ENCODE peak calls at places on chromosomes 13 and 19, in five cellular contexts. One of them, this sample, is unnamed. For H3K4me1, the result is how much of the 10 kb centered on the place peaks cover.

GRCh38 chr13:113647351-113648217 is 10.4 kb downstream of the ATP4B start:
- DNase-seq in uterus: peak
- DNase-seq in breast epithelium: peak
- DNase-seq in body of pancreas: peak
- DNase-seq in heart left ventricle: peak
- DNase-seq in this sample: peak

GRCh38 chr19:1259206-1259872 is 9.8 kb upstream of the CIRBP start:
- DNase-seq in uterus: peak
- DNase-seq in breast epithelium: no peak
- DNase-seq in body of pancreas: peak
- DNase-seq in heart left ventricle: peak
- DNase-seq in this sample: peak

GRCh38 chr19:5698635-5699422 is 8.7 kb downstream of the RPL36 start:
- DNase-seq in uterus: no peak
- DNase-seq in breast epithelium: no peak
- DNase-seq in body of pancreas: no peak
- DNase-seq in heart left ventricle: no peak
- DNase-seq in this sample: no peak

GRCh38 chr13:64154514-64154913 is 2738.9 kb upstream of the PCDH20 start:
- DNase-seq in uterus: no peak
- DNase-seq in breast epithelium: no peak
- DNase-seq in body of pancreas: no peak
- DNase-seq in heart left ventricle: no peak
- DNase-seq in this sample: no peak

GRCh38 chr13:110546933-110547332 is 14.6 kb downstream of the RAB20 start:
- DNase-seq in uterus: peak
- DNase-seq in breast epithelium: peak
- DNase-seq in body of pancreas: peak
- DNase-seq in heart left ventricle: peak
- DNase-seq in this sample: peak

GRCh38 chr13:37617162-37617561 is 18.6 kb upstream of the POSTN start:
- DNase-seq in uterus: no peak
- DNase-seq in breast epithelium: no peak
- DNase-seq in body of pancreas: no peak
- DNase-seq in heart left ventricle: no peak
- DNase-seq in this sample: no peak

GRCh38 chr19:2982983-2983350 is 5.6 kb downstream of the TLE6 start:
- DNase-seq in uterus: peak
- DNase-seq in breast epithelium: peak
- DNase-seq in body of pancreas: peak
- DNase-seq in heart left ventricle: peak
- DNase-seq in this sample: peak

GRCh38 chr19:33507021-33507956 is 14.3 kb downstream of the PEPD start:
- DNase-seq in uterus: no peak
- DNase-seq in breast epithelium: no peak
- DNase-seq in body of pancreas: no peak
- DNase-seq in heart left ventricle: no peak
- DNase-seq in this sample: no peak

GRCh38 chr19:2016041-2016807 is 710 bp upstream of the BTBD2 start:
- DNase-seq in uterus: peak
- DNase-seq in breast epithelium: peak
- DNase-seq in body of pancreas: peak
- DNase-seq in heart left ventricle: peak
- DNase-seq in this sample: peak

GRCh38 chr13:90933097-90933826 is 414.2 kb upstream of the MIR17HG start:
- DNase-seq in uterus: no peak
- DNase-seq in breast epithelium: no peak
- DNase-seq in body of pancreas: no peak
- DNase-seq in heart left ventricle: no peak
- DNase-seq in this sample: no peak

GRCh38 chr13:102869948-102870676 is 24.3 kb downstream of the ERCC5 start:
- DNase-seq in uterus: no peak
- DNase-seq in breast epithelium: no peak
- DNase-seq in body of pancreas: no peak
- DNase-seq in heart left ventricle: no peak
- DNase-seq in this sample: no peak

GRCh38 chr19:2477732-2478191 is 1.8 kb downstream of the GADD45B start:
- DNase-seq in uterus: peak
- DNase-seq in breast epithelium: no peak
- DNase-seq in body of pancreas: no peak
- DNase-seq in heart left ventricle: no peak
- DNase-seq in this sample: peak

GRCh38 chr13:72537400-72537780 is 190.0 kb downstream of the MZT1 start:
- DNase-seq in uterus: no peak
- DNase-seq in breast epithelium: no peak
- DNase-seq in body of pancreas: no peak
- DNase-seq in heart left ventricle: no peak
- DNase-seq in this sample: peak

GRCh38 chr19:46369817-46370216 is 22.9 kb downstream of the PPP5C start:
- DNase-seq in uterus: no peak
- DNase-seq in breast epithelium: no peak
- DNase-seq in body of pancreas: no peak
- DNase-seq in heart left ventricle: no peak
- DNase-seq in this sample: no peak

GRCh38 chr13:30052127-30052526 is 201.7 kb upstream of the UBL3 start:
- DNase-seq in uterus: no peak
- DNase-seq in breast epithelium: no peak
- DNase-seq in body of pancreas: no peak
- DNase-seq in heart left ventricle: no peak
- DNase-seq in this sample: no peak

GRCh38 chr13:108176685-108177274 is 38.6 kb downstream of the LIG4 start:
- DNase-seq in uterus: no peak
- DNase-seq in breast epithelium: no peak
- DNase-seq in body of pancreas: peak
- DNase-seq in heart left ventricle: no peak
- DNase-seq in this sample: peak

GRCh38 chr19:44820648-44821609 is 12.0 kb downstream of the BCAM start:
- DNase-seq in uterus: peak
- DNase-seq in breast epithelium: no peak
- DNase-seq in body of pancreas: peak
- DNase-seq in heart left ventricle: peak
- DNase-seq in this sample: peak

GRCh38 chr13:59743195-59743594 is 420.5 kb downstream of the DIAPH3 start:
- DNase-seq in uterus: no peak
- DNase-seq in breast epithelium: no peak
- DNase-seq in body of pancreas: no peak
- DNase-seq in heart left ventricle: no peak
- DNase-seq in this sample: no peak

DNA sequence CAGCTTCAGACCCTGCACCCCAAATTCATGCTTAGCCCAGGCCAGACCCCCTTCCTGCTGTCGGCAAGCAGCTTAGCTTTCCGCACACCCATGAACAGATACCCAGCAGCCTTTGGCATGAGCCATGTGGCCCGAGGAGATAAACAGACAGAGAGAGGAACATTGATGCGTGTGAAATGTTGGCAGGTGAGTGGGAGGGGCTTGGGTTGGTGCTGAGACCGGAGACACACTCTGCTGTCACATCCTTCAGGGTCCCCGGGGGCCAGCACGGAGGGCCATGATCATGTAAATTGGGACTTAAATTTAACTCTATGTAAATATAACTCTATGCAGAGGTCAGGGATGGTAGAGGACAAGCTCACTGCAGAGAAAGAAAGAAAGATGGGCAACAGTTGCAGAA is 1.5 kb downstream of the CD22 start:
- DNase-seq in uterus: no peak
- DNase-seq in breast epithelium: no peak
- DNase-seq in body of pancreas: no peak
- DNase-seq in heart left ventricle: peak
- DNase-seq in this sample: no peak
- H3K4me1 ChIP-seq in uterus: under half
- H3K4me1 ChIP-seq in breast epithelium: under half
- H3K4me1 ChIP-seq in body of pancreas: under half
- H3K4me1 ChIP-seq in heart left ventricle: under half
- H3K4me1 ChIP-seq in this sample: under half

DNA sequence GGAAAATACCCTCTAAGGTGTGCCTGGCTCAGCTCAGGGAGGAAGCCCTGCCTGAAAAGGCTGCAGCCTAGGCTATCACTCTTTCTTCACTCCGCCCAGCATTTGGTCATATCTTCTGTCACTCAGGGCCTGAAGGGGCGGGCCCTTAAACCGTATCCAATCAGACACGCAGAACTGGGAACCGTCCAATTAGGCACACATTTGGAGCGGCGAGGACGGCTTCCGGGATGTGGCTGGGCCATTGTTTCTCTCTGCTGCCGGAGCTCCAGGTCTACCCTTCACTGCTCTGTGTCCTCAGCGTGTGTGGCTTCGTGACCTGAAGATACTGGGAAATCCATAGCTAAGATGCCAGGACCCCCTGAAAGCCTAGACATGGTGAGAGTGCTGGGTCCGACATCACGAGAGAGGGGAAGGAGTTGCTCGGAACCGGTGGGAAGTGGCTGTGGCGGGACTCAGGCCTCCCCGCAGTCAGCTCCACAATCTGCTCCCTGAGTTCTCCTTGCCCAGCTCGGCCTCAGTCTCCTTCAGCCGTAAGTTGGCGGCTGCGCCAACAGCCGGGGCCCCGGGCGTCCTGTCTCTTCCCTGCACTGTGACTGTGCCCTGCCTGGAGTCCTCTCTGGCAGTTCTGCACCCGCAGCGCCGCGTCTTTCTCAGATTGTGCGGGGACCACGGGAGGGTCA is at the start of gene ZNF493:
- DNase-seq in uterus: peak
- DNase-seq in breast epithelium: peak
- DNase-seq in body of pancreas: peak
- DNase-seq in heart left ventricle: peak
- DNase-seq in this sample: peak
- TF ChIP-seq POLR2A in uterus: peak
- TF ChIP-seq POLR2A in breast epithelium: peak
- TF ChIP-seq POLR2A in body of pancreas: peak
- TF ChIP-seq POLR2A in heart left ventricle: no peak
- TF ChIP-seq POLR2A in this sample: peak

GRCh38 chr13:33249894-33250293 is 35.7 kb downstream of the STARD13 start:
- DNase-seq in uterus: no peak
- DNase-seq in breast epithelium: no peak
- DNase-seq in body of pancreas: no peak
- DNase-seq in heart left ventricle: no peak
- DNase-seq in this sample: no peak

GRCh38 chr13:33251131-33251629 is 34.4 kb downstream of the STARD13 start:
- DNase-seq in uterus: peak
- DNase-seq in breast epithelium: no peak
- DNase-seq in body of pancreas: no peak
- DNase-seq in heart left ventricle: peak
- DNase-seq in this sample: peak

GRCh38 chr13:33252103-33252502 is 33.5 kb downstream of the STARD13 start:
- DNase-seq in uterus: no peak
- DNase-seq in breast epithelium: no peak
- DNase-seq in body of pancreas: no peak
- DNase-seq in heart left ventricle: peak
- DNase-seq in this sample: no peak

GRCh38 chr13:33250594-33250993 is 35.0 kb downstream of the STARD13 start:
- DNase-seq in uterus: no peak
- DNase-seq in breast epithelium: no peak
- DNase-seq in body of pancreas: no peak
- DNase-seq in heart left ventricle: no peak
- DNase-seq in this sample: no peak

DNA sequence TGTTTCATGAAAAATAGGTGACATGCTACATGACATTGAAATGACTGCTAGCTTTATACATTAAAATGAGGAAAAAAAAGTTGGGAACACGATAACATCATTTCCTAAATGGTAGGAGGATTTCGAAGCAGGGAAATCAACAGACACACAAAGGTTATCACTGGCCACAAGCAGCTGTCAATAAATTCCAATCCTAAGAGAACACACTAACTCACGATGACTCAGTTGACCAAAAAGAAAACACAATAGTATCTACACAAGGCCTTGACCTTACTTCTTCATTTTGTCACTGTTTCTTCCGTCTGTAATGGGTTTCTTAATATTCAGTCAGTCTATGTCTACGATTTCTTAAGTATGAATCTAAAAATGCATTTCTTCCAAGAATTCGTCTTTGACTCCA is 36.5 kb downstream of the STARD13 start:
- DNase-seq in uterus: no peak
- DNase-seq in breast epithelium: no peak
- DNase-seq in body of pancreas: no peak
- DNase-seq in heart left ventricle: no peak
- DNase-seq in this sample: no peak
- H3K4me1 ChIP-seq in uterus: under half
- H3K4me1 ChIP-seq in breast epithelium: under half
- H3K4me1 ChIP-seq in body of pancreas: under half
- H3K4me1 ChIP-seq in heart left ventricle: under half
- H3K4me1 ChIP-seq in this sample: under half

DNA sequence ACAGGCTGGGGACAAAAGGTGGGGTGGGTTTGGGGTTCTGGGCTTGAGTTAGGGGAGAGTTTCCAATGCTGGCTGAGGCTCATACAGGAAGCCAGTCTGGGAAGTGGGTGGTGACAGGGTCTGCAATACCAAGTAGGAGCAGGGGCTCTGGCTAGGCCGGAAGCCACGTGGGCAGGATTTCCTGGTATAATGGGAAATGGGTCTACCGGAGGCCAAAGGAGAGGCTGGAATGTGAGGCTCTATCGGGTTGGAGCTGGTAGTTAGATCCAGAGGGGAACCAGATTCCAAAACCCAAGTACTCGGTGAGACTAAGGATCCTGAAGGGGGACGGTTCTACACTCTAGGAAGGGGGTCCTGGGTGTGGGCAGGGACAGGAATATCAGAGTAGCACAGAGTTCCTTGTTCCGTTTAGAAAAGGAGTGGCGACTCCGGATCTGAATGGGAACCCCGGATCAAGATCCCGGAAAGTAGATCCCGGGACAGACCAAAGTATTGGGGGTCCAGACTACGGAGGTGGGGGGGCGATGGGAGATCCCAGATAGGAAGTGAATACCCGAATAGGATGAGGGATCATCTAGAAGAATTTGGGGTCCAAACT is 802 bp downstream of the CDC37 start:
- DNase-seq in uterus: peak
- DNase-seq in breast epithelium: no peak
- DNase-seq in body of pancreas: peak
- DNase-seq in heart left ventricle: peak
- DNase-seq in this sample: no peak
- TF ChIP-seq POLR2A in uterus: no peak
- TF ChIP-seq POLR2A in breast epithelium: no peak
- TF ChIP-seq POLR2A in body of pancreas: no peak
- TF ChIP-seq POLR2A in heart left ventricle: no peak
- TF ChIP-seq POLR2A in this sample: no peak

This sample was measured in thyroid gland.